ENCODE peak calls at places on chromosomes 13 and 19, in nine cellular contexts. One of them, this sample, is unnamed.

GRCh38 chr19:2982556-2982955 is 5.2 kb downstream of the TLE6 start:
- DNase-seq in fibroblast of pulmonary artery: no peak
- DNase-seq in AG04449: no peak
- DNase-seq in GM13976: peak
- DNase-seq in prostate gland: no peak
- DNase-seq in activated B cell treated with CpG ODN at 0.5 μM for 24 hours: no peak
- DNase-seq in colonic mucosa: no peak
- DNase-seq in ovary: no peak
- DNase-seq in omental fat pad: no peak
- DNase-seq in this sample: no peak

GRCh38 chr13:100648354-100648753 is 26.2 kb downstream of the TMTC4 start:
- DNase-seq in GM13976: no peak
- DNase-seq in colonic mucosa: no peak
- DNase-seq in prostate gland: no peak
- DNase-seq in ovary: no peak
- DNase-seq in activated B cell treated with CpG ODN at 0.5 μM for 24 hours: no peak
- DNase-seq in omental fat pad: no peak
- DNase-seq in AG04449: no peak
- DNase-seq in fibroblast of pulmonary artery: peak
- DNase-seq in this sample: no peak

GRCh38 chr19:50909240-50910070 is 1.7 kb downstream of the KLK4 start:
- DNase-seq in AG04449: no peak
- DNase-seq in fibroblast of pulmonary artery: peak
- DNase-seq in ovary: no peak
- DNase-seq in activated B cell treated with CpG ODN at 0.5 μM for 24 hours: peak
- DNase-seq in colonic mucosa: peak
- DNase-seq in omental fat pad: no peak
- DNase-seq in prostate gland: peak
- DNase-seq in GM13976: peak
- DNase-seq in this sample: no peak

GRCh38 chr19:6774821-6775707 is 2.6 kb downstream of the VAV1 start:
- DNase-seq in fibroblast of pulmonary artery: peak
- DNase-seq in GM13976: no peak
- DNase-seq in activated B cell treated with CpG ODN at 0.5 μM for 24 hours: no peak
- DNase-seq in AG04449: no peak
- DNase-seq in colonic mucosa: peak
- DNase-seq in ovary: no peak
- DNase-seq in omental fat pad: no peak
- DNase-seq in prostate gland: no peak
- DNase-seq in this sample: no peak

GRCh38 chr13:67283602-67284001 is 53.5 kb upstream of the PCDH9 start:
- DNase-seq in fibroblast of pulmonary artery: peak
- DNase-seq in prostate gland: no peak
- DNase-seq in omental fat pad: no peak
- DNase-seq in ovary: no peak
- DNase-seq in GM13976: no peak
- DNase-seq in colonic mucosa: no peak
- DNase-seq in AG04449: no peak
- DNase-seq in activated B cell treated with CpG ODN at 0.5 μM for 24 hours: no peak
- DNase-seq in this sample: no peak

GRCh38 chr19:4575267-4575793 is 15.8 kb upstream of the SEMA6B start:
- DNase-seq in prostate gland: no peak
- DNase-seq in activated B cell treated with CpG ODN at 0.5 μM for 24 hours: no peak
- DNase-seq in GM13976: no peak
- DNase-seq in fibroblast of pulmonary artery: peak
- DNase-seq in AG04449: peak
- DNase-seq in ovary: peak
- DNase-seq in colonic mucosa: no peak
- DNase-seq in omental fat pad: peak
- DNase-seq in this sample: no peak

GRCh38 chr13:99033814-99034213 is 56.0 kb upstream of the DOCK9 start:
- DNase-seq in activated B cell treated with CpG ODN at 0.5 μM for 24 hours: no peak
- DNase-seq in GM13976: no peak
- DNase-seq in colonic mucosa: no peak
- DNase-seq in fibroblast of pulmonary artery: peak
- DNase-seq in ovary: no peak
- DNase-seq in AG04449: no peak
- DNase-seq in omental fat pad: no peak
- DNase-seq in prostate gland: no peak
- DNase-seq in this sample: no peak

GRCh38 chr13:67043901-67044300 is 186.2 kb downstream of the PCDH9 start:
- DNase-seq in ovary: no peak
- DNase-seq in GM13976: no peak
- DNase-seq in omental fat pad: no peak
- DNase-seq in activated B cell treated with CpG ODN at 0.5 μM for 24 hours: no peak
- DNase-seq in prostate gland: no peak
- DNase-seq in AG04449: no peak
- DNase-seq in fibroblast of pulmonary artery: peak
- DNase-seq in colonic mucosa: no peak
- DNase-seq in this sample: no peak

GRCh38 chr19:10927691-10928562 is 512 bp downstream of the YIPF2 start:
- DNase-seq in colonic mucosa: no peak
- DNase-seq in fibroblast of pulmonary artery: no peak
- DNase-seq in GM13976: no peak
- DNase-seq in activated B cell treated with CpG ODN at 0.5 μM for 24 hours: no peak
- DNase-seq in omental fat pad: no peak
- DNase-seq in AG04449: no peak
- DNase-seq in ovary: no peak
- DNase-seq in prostate gland: no peak
- DNase-seq in this sample: no peak

GRCh38 chr13:108560092-108560491 is 69.3 kb upstream of the MYO16 start:
- DNase-seq in omental fat pad: no peak
- DNase-seq in fibroblast of pulmonary artery: no peak
- DNase-seq in prostate gland: no peak
- DNase-seq in colonic mucosa: no peak
- DNase-seq in activated B cell treated with CpG ODN at 0.5 μM for 24 hours: no peak
- DNase-seq in GM13976: no peak
- DNase-seq in ovary: no peak
- DNase-seq in AG04449: no peak
- DNase-seq in this sample: no peak

GRCh38 chr19:41850381-41850780 is 5.5 kb downstream of the DMRTC2 start:
- DNase-seq in fibroblast of pulmonary artery: no peak
- DNase-seq in GM13976: no peak
- DNase-seq in omental fat pad: no peak
- DNase-seq in prostate gland: no peak
- DNase-seq in activated B cell treated with CpG ODN at 0.5 μM for 24 hours: no peak
- DNase-seq in colonic mucosa: no peak
- DNase-seq in AG04449: no peak
- DNase-seq in ovary: no peak
- DNase-seq in this sample: no peak

GRCh38 chr13:32060319-32060924 is 28.8 kb downstream of the FRY start:
- DNase-seq in GM13976: no peak
- DNase-seq in omental fat pad: no peak
- DNase-seq in colonic mucosa: no peak
- DNase-seq in ovary: no peak
- DNase-seq in prostate gland: no peak
- DNase-seq in activated B cell treated with CpG ODN at 0.5 μM for 24 hours: no peak
- DNase-seq in AG04449: no peak
- DNase-seq in fibroblast of pulmonary artery: no peak
- DNase-seq in this sample: no peak

GRCh38 chr13:112062619-112063308 is 4.2 kb upstream of the SOX1 start:
- DNase-seq in colonic mucosa: no peak
- DNase-seq in GM13976: no peak
- DNase-seq in AG04449: no peak
- DNase-seq in omental fat pad: no peak
- DNase-seq in activated B cell treated with CpG ODN at 0.5 μM for 24 hours: no peak
- DNase-seq in prostate gland: no peak
- DNase-seq in ovary: no peak
- DNase-seq in fibroblast of pulmonary artery: no peak
- DNase-seq in this sample: no peak
- TF ChIP-seq CTCF in colonic mucosa: no peak
- TF ChIP-seq CTCF in GM13976: no peak
- TF ChIP-seq CTCF in AG04449: no peak
- TF ChIP-seq CTCF in omental fat pad: no peak
- TF ChIP-seq CTCF in activated B cell treated with CpG ODN at 0.5 μM for 24 hours: no peak
- TF ChIP-seq CTCF in prostate gland: no peak
- TF ChIP-seq CTCF in ovary: no peak
- TF ChIP-seq CTCF in fibroblast of pulmonary artery: no peak
- TF ChIP-seq CTCF in this sample: no peak

GRCh38 chr13:94227255-94227879 is 252.1 kb downstream of the DCT start:
- DNase-seq in colonic mucosa: no peak
- DNase-seq in GM13976: no peak
- DNase-seq in prostate gland: no peak
- DNase-seq in activated B cell treated with CpG ODN at 0.5 μM for 24 hours: no peak
- DNase-seq in fibroblast of pulmonary artery: no peak
- DNase-seq in AG04449: no peak
- DNase-seq in omental fat pad: no peak
- DNase-seq in ovary: no peak
- DNase-seq in this sample: no peak

GRCh38 chr13:94228781-94229180 is 250.7 kb downstream of the DCT start:
- DNase-seq in fibroblast of pulmonary artery: peak
- DNase-seq in GM13976: no peak
- DNase-seq in prostate gland: no peak
- DNase-seq in activated B cell treated with CpG ODN at 0.5 μM for 24 hours: no peak
- DNase-seq in colonic mucosa: no peak
- DNase-seq in AG04449: no peak
- DNase-seq in ovary: no peak
- DNase-seq in omental fat pad: no peak
- DNase-seq in this sample: no peak

DNA sequence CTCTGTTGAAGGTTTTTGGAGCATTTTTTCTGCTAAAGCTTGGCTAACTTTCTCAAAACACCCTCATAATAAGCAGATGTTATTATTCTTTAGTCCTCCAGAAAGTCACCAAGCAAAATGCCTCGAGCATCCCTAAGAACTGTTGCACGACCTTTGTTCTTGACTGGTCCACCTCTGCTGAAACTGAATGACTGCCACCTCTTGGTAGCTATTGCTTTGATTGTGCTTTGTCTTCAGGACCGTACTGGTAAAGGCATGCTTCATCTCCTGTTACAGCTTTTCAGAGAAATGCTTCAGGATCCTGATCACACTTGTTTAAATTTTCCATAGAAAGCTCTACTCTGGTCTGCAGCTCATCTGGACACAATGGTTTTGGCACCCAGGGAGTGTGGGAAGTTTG is 254.8 kb downstream of the DCT start:
- DNase-seq in colonic mucosa: no peak
- DNase-seq in omental fat pad: no peak
- DNase-seq in activated B cell treated with CpG ODN at 0.5 μM for 24 hours: no peak
- DNase-seq in prostate gland: no peak
- DNase-seq in fibroblast of pulmonary artery: no peak
- DNase-seq in GM13976: no peak
- DNase-seq in AG04449: no peak
- DNase-seq in ovary: no peak
- DNase-seq in this sample: no peak
- TF ChIP-seq CTCF in colonic mucosa: no peak
- TF ChIP-seq CTCF in omental fat pad: no peak
- TF ChIP-seq CTCF in activated B cell treated with CpG ODN at 0.5 μM for 24 hours: no peak
- TF ChIP-seq CTCF in prostate gland: no peak
- TF ChIP-seq CTCF in fibroblast of pulmonary artery: no peak
- TF ChIP-seq CTCF in GM13976: no peak
- TF ChIP-seq CTCF in AG04449: no peak
- TF ChIP-seq CTCF in ovary: no peak
- TF ChIP-seq CTCF in this sample: no peak

GRCh38 chr13:48074006-48074405 is 20.9 kb downstream of the MED4 start:
- DNase-seq in activated B cell treated with CpG ODN at 0.5 μM for 24 hours: no peak
- DNase-seq in prostate gland: no peak
- DNase-seq in AG04449: no peak
- DNase-seq in fibroblast of pulmonary artery: no peak
- DNase-seq in colonic mucosa: no peak
- DNase-seq in ovary: no peak
- DNase-seq in GM13976: no peak
- DNase-seq in omental fat pad: no peak
- DNase-seq in this sample: no peak

GRCh38 chr13:48081739-48082138 is 13.2 kb downstream of the MED4 start:
- DNase-seq in colonic mucosa: no peak
- DNase-seq in ovary: no peak
- DNase-seq in fibroblast of pulmonary artery: no peak
- DNase-seq in omental fat pad: no peak
- DNase-seq in AG04449: no peak
- DNase-seq in activated B cell treated with CpG ODN at 0.5 μM for 24 hours: no peak
- DNase-seq in prostate gland: no peak
- DNase-seq in GM13976: no peak
- DNase-seq in this sample: no peak

GRCh38 chr13:48072304-48072703 is 22.6 kb downstream of the MED4 start:
- DNase-seq in omental fat pad: no peak
- DNase-seq in prostate gland: no peak
- DNase-seq in ovary: no peak
- DNase-seq in fibroblast of pulmonary artery: no peak
- DNase-seq in AG04449: no peak
- DNase-seq in GM13976: no peak
- DNase-seq in colonic mucosa: no peak
- DNase-seq in activated B cell treated with CpG ODN at 0.5 μM for 24 hours: no peak
- DNase-seq in this sample: no peak

GRCh38 chr13:48072787-48073186 is 22.1 kb downstream of the MED4 start:
- DNase-seq in activated B cell treated with CpG ODN at 0.5 μM for 24 hours: no peak
- DNase-seq in AG04449: no peak
- DNase-seq in colonic mucosa: no peak
- DNase-seq in prostate gland: no peak
- DNase-seq in ovary: no peak
- DNase-seq in omental fat pad: no peak
- DNase-seq in fibroblast of pulmonary artery: no peak
- DNase-seq in GM13976: no peak
- DNase-seq in this sample: no peak

DNA sequence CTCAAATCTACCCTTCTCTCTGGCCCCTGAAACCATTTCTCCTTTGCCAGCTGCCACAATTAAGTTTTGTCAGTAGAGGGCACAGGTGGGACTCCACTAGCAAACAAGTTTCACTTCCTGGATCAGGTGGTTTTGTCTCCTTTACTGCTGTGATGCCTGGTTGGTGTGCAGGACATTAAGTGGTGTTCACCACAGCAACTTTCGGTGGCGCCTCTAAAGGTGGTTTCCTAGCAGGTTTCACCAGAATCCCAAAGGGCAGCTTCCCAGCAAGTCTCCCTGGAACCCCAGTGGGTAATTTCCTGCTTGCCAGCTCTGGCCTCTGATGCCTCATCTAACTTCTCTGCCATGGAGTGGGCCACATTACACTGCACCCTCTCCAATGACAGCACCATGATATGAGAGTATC is 16.6 kb downstream of the MED4 start:
- DNase-seq in GM13976: peak
- DNase-seq in colonic mucosa: no peak
- DNase-seq in activated B cell treated with CpG ODN at 0.5 μM for 24 hours: peak
- DNase-seq in omental fat pad: no peak
- DNase-seq in ovary: no peak
- DNase-seq in fibroblast of pulmonary artery: peak
- DNase-seq in AG04449: no peak
- DNase-seq in prostate gland: no peak
- DNase-seq in this sample: no peak
- TF ChIP-seq CTCF in GM13976: no peak
- TF ChIP-seq CTCF in colonic mucosa: no peak
- TF ChIP-seq CTCF in activated B cell treated with CpG ODN at 0.5 μM for 24 hours: no peak
- TF ChIP-seq CTCF in omental fat pad: no peak
- TF ChIP-seq CTCF in ovary: no peak
- TF ChIP-seq CTCF in fibroblast of pulmonary artery: peak
- TF ChIP-seq CTCF in AG04449: no peak
- TF ChIP-seq CTCF in prostate gland: no peak
- TF ChIP-seq CTCF in this sample: no peak

DNA sequence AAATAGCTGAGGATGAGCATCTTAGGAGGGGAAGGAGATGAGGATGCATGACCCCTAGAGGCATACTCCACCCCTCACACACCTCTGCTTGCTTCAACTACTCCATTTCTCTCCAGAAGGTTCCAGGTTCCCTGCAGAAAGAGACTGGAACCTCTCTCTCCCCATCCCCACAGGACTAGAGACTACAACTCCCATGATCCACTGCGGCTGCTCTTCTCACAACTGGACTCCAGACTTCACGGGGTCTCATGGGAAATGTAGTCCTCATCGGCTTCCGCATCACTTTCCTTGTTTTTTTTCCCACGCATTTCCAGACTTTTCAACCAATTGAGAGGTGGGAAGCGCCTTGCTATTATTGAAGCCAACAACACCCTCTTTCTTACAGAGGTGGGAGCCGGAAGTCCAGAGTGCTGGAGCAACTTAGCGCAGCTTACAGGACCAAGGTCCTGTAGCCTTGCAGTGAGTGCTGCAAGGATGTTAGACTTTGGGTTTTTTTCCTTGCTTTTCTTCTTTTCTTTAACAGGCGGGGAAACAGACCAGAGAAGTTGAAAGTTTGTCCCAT is 13.9 kb upstream of the CACNG6 start:
- DNase-seq in prostate gland: peak
- DNase-seq in AG04449: peak
- DNase-seq in omental fat pad: peak
- DNase-seq in GM13976: peak
- DNase-seq in fibroblast of pulmonary artery: peak
- DNase-seq in activated B cell treated with CpG ODN at 0.5 μM for 24 hours: peak
- DNase-seq in colonic mucosa: peak
- DNase-seq in ovary: peak
- DNase-seq in this sample: peak
- TF ChIP-seq CTCF in prostate gland: no peak
- TF ChIP-seq CTCF in AG04449: no peak
- TF ChIP-seq CTCF in omental fat pad: no peak
- TF ChIP-seq CTCF in GM13976: no peak
- TF ChIP-seq CTCF in fibroblast of pulmonary artery: no peak
- TF ChIP-seq CTCF in activated B cell treated with CpG ODN at 0.5 μM for 24 hours: no peak
- TF ChIP-seq CTCF in colonic mucosa: no peak
- TF ChIP-seq CTCF in ovary: no peak
- TF ChIP-seq CTCF in this sample: no peak